ENCODE peak calls at places on chromosomes 7 and 10, in eight cellular contexts. J is hepatocyte, L is HCT116, K is GM23338, O is neural progenitor cell, H is PC-3, S is MM.1S, N is SK-N-SH. F is an unnamed sample.
A peak's percentile ranks its signal among the peaks of the same experiment; 100 is the strongest.

GRCh38 chr10:62817120-62817762 is 1.1 kb upstream of the EGR2 start:
- DNase-seq in N (peak; percentile 69), S (no peak), O (peak; percentile 61), L (no peak), H (peak; percentile 70), K (peak; percentile 35), J (peak; percentile 69), F (peak; percentile 43)

GRCh38 chr7:114087674-114088539 is 169.1 kb upstream of the PPP1R3A start:
- DNase-seq in N (peak; percentile 11), L (no peak), H (no peak), S (peak; percentile 39), J (peak; percentile 38), O (peak; percentile 42), K (peak; percentile 81), F (no peak)

GRCh38 chr10:113687041-113687440 is 7.3 kb downstream of the CASP7 start:
- DNase-seq in J (no peak), K (no peak), N (no peak), L (no peak), H (no peak), S (no peak), O (no peak), F (peak; percentile 7)

GRCh38 chr10:102117391-102118159 is 2.6 kb downstream of the LDB1 start:
- DNase-seq in H (no peak), J (peak; percentile 93), O (peak; percentile 69), K (peak; percentile 80), L (no peak), S (no peak), N (peak; percentile 89), F (peak; percentile 49)

GRCh38 chr10:74081192-74081803 is 69.3 kb downstream of the AP3M1 start:
- DNase-seq in N (peak; percentile 70), S (peak; percentile 47), O (peak; percentile 64), J (peak; percentile 60), L (peak; percentile 43), H (peak; percentile 94), K (peak; percentile 75), F (peak; percentile 68)

GRCh38 chr7:106287786-106288185 is 3.0 kb upstream of the NAMPT start:
- DNase-seq in O (no peak), K (no peak), N (no peak), H (no peak), L (no peak), J (no peak), S (no peak), F (no peak)

GRCh38 chr10:97037365-97038361 is 148.1 kb downstream of the SLIT1 start:
- DNase-seq in K (peak; percentile 96), L (peak; percentile 89), H (peak; percentile 88), J (peak; percentile 84), O (peak; percentile 89), N (peak; percentile 89), S (peak; percentile 70), F (peak; percentile 77)

GRCh38 chr7:146004805-146005204 is 111.8 kb upstream of the CNTNAP2 start:
- DNase-seq in O (no peak), J (no peak), H (peak; percentile 34), N (no peak), K (no peak), L (no peak), S (no peak), F (no peak)

GRCh38 chr10:128557149-128557548 is 430.9 kb upstream of the MKI67 start:
- DNase-seq in S (no peak), K (peak; percentile 55), J (no peak), N (no peak), H (no peak), L (no peak), O (no peak), F (no peak)

GRCh38 chr7:110548372-110548771 is 542.6 kb upstream of the LRRN3 start:
- DNase-seq in J (no peak), O (no peak), S (no peak), N (no peak), H (no peak), K (no peak), L (no peak), F (no peak)

GRCh38 chr10:31524458-31524857 is 205.4 kb downstream of the ZEB1 start:
- DNase-seq in H (no peak), N (no peak), O (no peak), S (no peak), K (no peak), J (no peak), L (no peak), F (no peak)

GRCh38 chr10:126110434-126110833 is 214.1 kb downstream of the FANK1 start:
- DNase-seq in L (no peak), S (no peak), O (no peak), J (no peak), K (no peak), H (no peak), N (no peak), F (no peak)

GRCh38 chr7:128217030-128217805 is 23.9 kb upstream of the LEP start:
- DNase-seq in S (no peak), L (no peak), O (no peak), H (peak; percentile 7), J (no peak), N (no peak), K (peak; percentile 61), F (no peak)

GRCh38 chr10:110420401-110421193 is 77.1 kb upstream of the DUSP5 start:
- DNase-seq in K (no peak), N (no peak), H (peak; percentile 82), L (no peak), S (no peak), J (no peak), O (no peak), F (no peak)

GRCh38 chr10:71735709-71736569 is 16.4 kb upstream of the C10orf105 start:
- DNase-seq in K (no peak), O (no peak), L (no peak), S (no peak), J (no peak), H (no peak), N (no peak), F (peak; percentile 54)

GRCh38 chr10:92156874-92157273 is 134.0 kb downstream of the CPEB3 start:
- DNase-seq in S (no peak), J (no peak), N (no peak), K (no peak), O (no peak), H (peak; percentile 45), L (no peak), F (no peak)

GRCh38 chr10:23338886-23339285 is 5.7 kb downstream of the C10orf67 start:
- DNase-seq in N (no peak), K (no peak), L (no peak), S (no peak), J (no peak), H (peak; percentile 68), O (no peak), F (no peak)

GRCh38 chr7:76234931-76235441 is 33.3 kb downstream of the SRRM3 start:
- DNase-seq in S (no peak), N (peak; percentile 100), H (peak; percentile 43), J (peak; percentile 90), L (peak; percentile 74), K (peak; percentile 91), O (peak; percentile 90), F (peak; percentile 68)

GRCh38 chr7:67522504-67522903 is 525.9 kb downstream of the TYW1 start:
- DNase-seq in S (no peak), H (no peak), J (no peak), K (no peak), O (no peak), L (no peak), N (no peak), F (no peak)

GRCh38 chr7:136272934-136273333 is 295.8 kb upstream of the MTPN start:
- DNase-seq in O (peak; percentile 61), K (no peak), N (no peak), H (no peak), S (no peak), L (no peak), J (no peak), F (no peak)

GRCh38 chr10:15091418-15091817 is 2.8 kb upstream of the ACBD7 start:
- DNase-seq in K (no peak), N (no peak), L (no peak), S (no peak), J (no peak), H (no peak), O (no peak), F (no peak)

GRCh38 chr10:121715969-121716368 is 117.7 kb upstream of the FGFR2 start:
- DNase-seq in S (no peak), O (no peak), L (no peak), N (no peak), H (no peak), K (no peak), J (no peak), F (no peak)
- TF ChIP-seq EZH2phosphoT487 in S (no peak), O (no peak), L (no peak), N (no peak), H (no peak), K (no peak), J (no peak), F (no peak)

GRCh38 chr7:37234928-37235327 is 213.7 kb downstream of the ELMO1 start:
- DNase-seq in L (peak; percentile 8), S (peak; percentile 19), O (peak; percentile 64), N (peak; percentile 54), K (peak; percentile 70), H (peak; percentile 39), J (peak; percentile 47), F (peak; percentile 48)
- TF ChIP-seq CTCF in L (peak; percentile 73), S (peak; percentile 59), O (peak; percentile 83), N (peak; percentile 46), K (peak; percentile 84), H (peak; percentile 74), J (peak; percentile 71), F (peak; percentile 82)

GRCh38 chr10:124392651-124393342 is 25.9 kb downstream of the OAT start:
- DNase-seq in N (no peak), H (no peak), S (no peak), O (no peak), L (no peak), J (no peak), K (no peak), F (no peak)
- TF ChIP-seq EZH2phosphoT487 in N (no peak), H (no peak), S (no peak), O (no peak), L (no peak), J (no peak), K (no peak), F (no peak)

GRCh38 chr7:158781217-158781975 is 47.9 kb downstream of the ESYT2 start:
- DNase-seq in N (no peak), H (no peak), L (no peak), O (no peak), S (no peak), J (no peak), K (no peak), F (no peak)

GRCh38 chr7:158784270-158784669 is 45.0 kb downstream of the ESYT2 start:
- DNase-seq in H (no peak), N (no peak), K (no peak), L (no peak), S (no peak), O (no peak), J (no peak), F (no peak)

GRCh38 chr7:158783595-158783994 is 45.7 kb downstream of the ESYT2 start:
- DNase-seq in K (no peak), J (no peak), O (no peak), L (no peak), N (no peak), S (no peak), H (peak; percentile 12), F (no peak)

GRCh38 chr7:158781976-158782637 is 47.2 kb downstream of the ESYT2 start:
- DNase-seq in J (no peak), O (no peak), S (no peak), L (no peak), N (no peak), H (no peak), K (no peak), F (no peak)

GRCh38 chr7:158782638-158783490 is 46.4 kb downstream of the ESYT2 start:
- DNase-seq in N (no peak), L (no peak), H (peak; percentile 45), S (no peak), O (peak; percentile 9), J (peak; percentile 48), K (peak; percentile 51), F (no peak)
- TF ChIP-seq CTCF in N (peak; percentile 50), L (peak; percentile 63), H (peak; percentile 55), S (no peak), O (no peak), J (peak; percentile 34), K (peak; percentile 42), F (no peak)